ENCODE peak calls at places on chromosomes 5 and 9, in five cellular contexts. N, S, R, P and J are unnamed samples.
A peak's percentile ranks its signal among the peaks of the same experiment; 100 is the strongest.

GRCh38 chr9:116717150-116717549 is 30.0 kb downstream of the TRIM32 start:
- DNase-seq in R (no peak), N (no peak), S (no peak), P (no peak), J (peak; percentile 40)

GRCh38 chr5:53403758-53404157 is 76.7 kb upstream of the FST start:
- DNase-seq in N (no peak), R (no peak), S (no peak), P (no peak), J (peak; percentile 66)

GRCh38 chr9:7316967-7317366 is 482.6 kb downstream of the DMAC1 start:
- DNase-seq in P (no peak), R (no peak), S (peak; percentile 21), N (no peak), J (no peak)

GRCh38 chr9:107284636-107285035 is 1.6 kb downstream of the RAD23B start:
- DNase-seq in P (peak; percentile 26), R (no peak), S (no peak), N (no peak), J (no peak)

GRCh38 chr9:82208741-82209450 is 220.3 kb downstream of the SPATA31D1 start:
- DNase-seq in S (no peak), N (no peak), P (no peak), R (no peak), J (peak; percentile 13)

GRCh38 chr5:180283026-180283615 is 8.8 kb downstream of the MAPK9 start:
- DNase-seq in R (no peak), N (no peak), P (no peak), S (no peak), J (peak; percentile 52)

GRCh38 chr5:144024601-144025000 is 145.9 kb downstream of the YIPF5 start:
- DNase-seq in R (no peak), S (peak; percentile 50), P (no peak), N (no peak), J (peak; percentile 36)

GRCh38 chr5:152560508-152561137 is 155.5 kb upstream of the NMUR2 start:
- DNase-seq in R (peak; percentile 59), P (peak; percentile 46), N (no peak), S (peak; percentile 50), J (peak; percentile 69)

GRCh38 chr9:69516353-69517322 is 155.5 kb downstream of the APBA1 start:
- DNase-seq in N (no peak), S (no peak), R (no peak), P (no peak), J (no peak)

GRCh38 chr5:32805966-32806626 is 95.0 kb downstream of the NPR3 start:
- DNase-seq in P (no peak), N (no peak), S (peak; percentile 69), R (peak; percentile 75), J (peak; percentile 59)

GRCh38 chr5:15717002-15717401 is 217.0 kb downstream of the FBXL7 start:
- DNase-seq in R (no peak), S (no peak), P (no peak), N (no peak), J (no peak)

GRCh38 chr5:72624641-72625236 is 117.5 kb upstream of the ZNF366 start:
- DNase-seq in S (peak; percentile 73), P (no peak), R (no peak), N (no peak), J (peak; percentile 66)

GRCh38 chr5:31036407-31036806 is 157.1 kb upstream of the CDH6 start:
- DNase-seq in N (no peak), S (peak; percentile 1), P (no peak), R (no peak), J (peak; percentile 65)

GRCh38 chr9:120622790-120623189 is 42.8 kb upstream of the CDK5RAP2 start:
- DNase-seq in R (no peak), S (no peak), P (no peak), N (no peak), J (no peak)

GRCh38 chr9:97876061-97876460 is 23.0 kb downstream of the FOXE1 start:
- DNase-seq in R (no peak), N (no peak), S (no peak), P (no peak), J (no peak)

GRCh38 chr5:163041254-163041653 is 396.1 kb upstream of the CCNG1 start:
- DNase-seq in R (no peak), N (no peak), S (no peak), P (no peak), J (no peak)

GRCh38 chr5:121668635-121669034 is 183.0 kb upstream of the FTMT start:
- DNase-seq in P (no peak), S (no peak), R (no peak), N (no peak), J (no peak)

GRCh38 chr5:148970228-148970627 is 92.6 kb downstream of the SH3TC2 start:
- DNase-seq in S (no peak), R (no peak), P (no peak), N (no peak), J (no peak)

GRCh38 chr5:77638204-77638762 is at the start of gene OTP:
- DNase-seq in N (no peak), S (no peak), R (no peak), P (no peak), J (no peak)

DNA sequence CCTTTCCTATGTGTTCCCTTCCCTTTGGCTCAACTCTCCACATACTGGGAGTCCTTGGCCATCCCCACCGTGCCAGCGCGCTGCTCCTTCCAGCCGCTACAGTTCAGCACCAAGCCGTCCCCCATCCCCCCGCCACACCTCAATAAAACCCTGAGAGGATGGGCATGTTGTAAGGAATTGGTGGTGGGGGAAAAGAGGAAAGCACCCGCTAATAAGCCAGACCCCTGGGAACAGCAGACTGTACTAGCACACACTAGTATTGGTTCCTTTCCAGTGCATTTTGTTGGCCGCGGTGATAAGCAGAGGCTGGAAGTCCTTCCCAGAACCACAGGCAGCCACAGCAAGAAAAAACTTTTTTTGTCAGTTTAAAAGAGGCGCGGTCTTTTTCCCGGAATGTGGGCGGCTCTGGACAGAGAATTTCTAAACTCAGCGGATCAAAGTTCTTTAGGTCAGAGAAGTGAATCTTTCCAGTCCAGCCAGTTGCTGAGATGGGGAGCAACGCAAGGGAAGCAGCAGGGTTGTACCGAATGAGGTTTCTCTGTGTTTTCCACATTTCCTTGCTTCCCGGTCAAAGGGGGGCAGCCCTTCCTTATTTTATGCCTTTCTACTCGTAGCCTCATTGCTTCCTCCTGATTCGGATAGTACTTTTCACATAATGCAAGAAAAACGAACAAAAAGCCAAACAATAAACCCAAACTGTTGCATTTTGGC is 2.1 kb downstream of the CHSY3 start:
- DNase-seq in S (peak; percentile 51), R (no peak), P (no peak), N (no peak), J (peak; percentile 58)
- H3K4me3 ChIP-seq in S (peak overlapping the region; percentile 68), R (peak overlapping the region; percentile 72), P (no peak overlapping the region), N (no peak overlapping the region), J (peak overlapping the region; percentile 71)

GRCh38 chr5:172336666-172337310 is 53.2 kb upstream of the UBTD2 start:
- DNase-seq in P (no peak), R (no peak), N (no peak), S (no peak), J (no peak)

GRCh38 chr5:172336264-172336663 is 52.7 kb upstream of the UBTD2 start:
- DNase-seq in N (no peak), S (no peak), P (no peak), R (no peak), J (no peak)

GRCh38 chr5:172334641-172335040 is 51.1 kb upstream of the UBTD2 start:
- DNase-seq in P (no peak), S (no peak), R (no peak), N (no peak), J (no peak)

GRCh38 chr5:172335721-172336120 is 52.2 kb upstream of the UBTD2 start:
- DNase-seq in R (no peak), N (no peak), S (no peak), P (no peak), J (no peak)

GRCh38 chr5:172334196-172334595 is 50.6 kb upstream of the UBTD2 start:
- DNase-seq in N (no peak), S (no peak), R (peak; percentile 30), P (peak; percentile 7), J (no peak)
- TF ChIP-seq CTCF in N (no peak), S (peak; percentile 14), R (no peak), P (peak; percentile 48), J (peak; percentile 4)

GRCh38 chr9:23739753-23740152 is 86.3 kb downstream of the ELAVL2 start:
- DNase-seq in R (no peak), S (no peak), N (no peak), P (peak; percentile 2), J (no peak)

GRCh38 chr9:23740531-23740930 is 85.5 kb downstream of the ELAVL2 start:
- DNase-seq in R (no peak), P (peak; percentile 5), N (no peak), S (no peak), J (no peak)

GRCh38 chr9:23746317-23746716 is 79.7 kb downstream of the ELAVL2 start:
- DNase-seq in N (no peak), S (no peak), P (no peak), R (no peak), J (no peak)

GRCh38 chr9:23741304-23741800 is 84.7 kb downstream of the ELAVL2 start:
- DNase-seq in S (no peak), P (peak; percentile 7), R (no peak), N (no peak), J (no peak)

DNA sequence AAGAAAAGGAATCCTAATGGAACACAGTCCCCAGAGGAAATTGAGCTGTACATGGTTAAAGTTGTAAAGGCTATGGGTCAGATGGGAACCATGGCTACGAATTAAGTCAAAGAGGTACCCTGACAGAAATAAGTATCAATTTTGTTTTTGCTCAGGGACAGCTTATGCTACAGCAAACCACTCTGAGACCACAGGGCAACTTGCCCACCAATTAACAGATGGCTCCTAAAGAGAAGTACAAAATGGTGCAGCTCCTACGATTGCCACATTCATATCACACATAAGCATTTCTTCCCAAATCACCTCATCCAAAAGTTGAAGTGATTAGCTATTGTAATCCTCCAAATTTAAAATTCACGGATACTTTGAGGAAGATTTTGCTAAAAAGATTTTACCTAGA is 83.0 kb downstream of the ELAVL2 start:
- DNase-seq in P (no peak), N (no peak), S (no peak), R (no peak), J (no peak)
- H3K4me3 ChIP-seq in P (no peak overlapping the region), N (no peak overlapping the region), S (no peak overlapping the region), R (no peak overlapping the region), J (no peak overlapping the region)

GRCh38 chr5:66179297-66180051 is 35.4 kb downstream of the SREK1 start:
- DNase-seq in R (no peak), N (no peak), P (no peak), S (no peak), J (no peak)
- TF ChIP-seq CTCF in R (no peak), N (no peak), P (no peak), S (no peak), J (no peak)